ENCODE peak calls at places on chromosomes 2 and 18, in four cellular contexts. G is NCI-H345; B is T-cell; H is stimulated activated CD4-positive, alpha-beta T cell treated with anti-CD3 and anti-CD28 coated beads, TNF-alpha, amount 100 ng/mL, for 24 hours. A is an unnamed sample.

GRCh38 chr18:8117008-8117376 is 492.2 kb upstream of the RAB12 start:
- DNase-seq in G (no peak), B (no peak), H (no peak), A (no peak)

GRCh38 chr2:72991439-72991725 is 74.1 kb downstream of the EMX1 start:
- DNase-seq in G (no peak), B (no peak), H (no peak), A (no peak)

GRCh38 chr2:145119225-145119624 is 599.3 kb upstream of the ZEB2 start:
- DNase-seq in G (no peak), B (no peak), H (no peak), A (no peak)

GRCh38 chr2:11962707-11963358 is 216.4 kb downstream of the LPIN1 start:
- DNase-seq in G (no peak), B (no peak), H (no peak), A (no peak)

GRCh38 chr2:237026981-237027711 is 58.5 kb upstream of the COPS8 start:
- DNase-seq in G (peak), B (peak), H (peak), A (peak)

GRCh38 chr18:10035306-10035991 is 121.6 kb downstream of the VAPA start:
- DNase-seq in G (no peak), B (no peak), H (no peak), A (no peak)

GRCh38 chr2:10787176-10787968 is 25.2 kb downstream of the PDIA6 start:
- DNase-seq in G (no peak), B (no peak), H (no peak), A (no peak)

GRCh38 chr2:56580242-56580641 is 396.5 kb downstream of the CCDC85A start:
- DNase-seq in G (no peak), B (no peak), H (no peak), A (no peak)

GRCh38 chr2:112794131-112794733 is 9.9 kb upstream of the IL1A start:
- DNase-seq in G (no peak), B (no peak), H (no peak), A (no peak)

GRCh38 chr18:28313602-28314001 is 136.7 kb upstream of the CDH2 start:
- DNase-seq in G (no peak), B (no peak), H (no peak), A (no peak)

GRCh38 chr2:218585541-218585940 is 16.9 kb downstream of the CNOT9 start:
- DNase-seq in G (no peak), B (no peak), H (no peak), A (no peak)

GRCh38 chr2:172823451-172823850 is 87.8 kb downstream of the RAPGEF4 start:
- DNase-seq in G (no peak), B (no peak), H (no peak), A (no peak)

GRCh38 chr2:105125920-105126319 is 88.1 kb downstream of the MRPS9 start:
- DNase-seq in G (no peak), B (no peak), H (no peak), A (no peak)

GRCh38 chr2:240813231-240813921 is 6.6 kb downstream of the KIF1A start:
- DNase-seq in G (no peak), B (no peak), H (no peak), A (no peak)

GRCh38 chr2:209472871-209473270 is 49.0 kb downstream of the MAP2 start:
- DNase-seq in G (no peak), B (no peak), H (no peak), A (no peak)

GRCh38 chr2:98915751-98916358 is 20.2 kb downstream of the CRACDL start:
- DNase-seq in G (no peak), B (no peak), H (no peak), A (no peak)

GRCh38 chr2:56714400-56714799 is 530.6 kb downstream of the CCDC85A start:
- DNase-seq in G (no peak), B (no peak), H (no peak), A (no peak)

GRCh38 chr2:173978447-173978846 is 13.3 kb upstream of the SP3 start:
- DNase-seq in G (no peak), B (no peak), H (no peak), A (no peak)

GRCh38 chr2:179768765-179769164 is 92.6 kb downstream of the ZNF385B start:
- DNase-seq in G (no peak), B (no peak), H (no peak), A (no peak)

GRCh38 chr18:36212301-36212977 is 25.1 kb downstream of the MOCOS start:
- DNase-seq in G (no peak), B (no peak), H (no peak), A (no peak)

GRCh38 chr2:121398853-121399252 is 113.9 kb upstream of the TFCP2L1 start:
- DNase-seq in G (no peak), B (no peak), H (no peak), A (no peak)

GRCh38 chr2:489838-490237 is 187.4 kb downstream of the TMEM18 start:
- DNase-seq in G (no peak), B (no peak), H (no peak), A (no peak)

GRCh38 chr2:128263902-128264331 is 54.8 kb downstream of the HS6ST1 start:
- DNase-seq in G (no peak), B (no peak), H (no peak), A (no peak)

GRCh38 chr18:2905802-2906521 is 59.2 kb downstream of the EMILIN2 start:
- DNase-seq in G (no peak), B (no peak), H (peak), A (no peak)

GRCh38 chr18:23228102-23229051 is 93.1 kb downstream of the CABLES1 start:
- DNase-seq in G (no peak), B (peak), H (no peak), A (peak)

A was measured in NCI-H1105.